ENCODE peak calls at places on chromosomes 16 and 17, in five cellular contexts. U, A, D, O and T are unnamed samples.

GRCh38 chr16:20166531-20167235 is 93.0 kb upstream of the GPR139 start:
- DNase-seq in U (no peak), A (no peak), D (no peak), O (no peak), T (no peak)

GRCh38 chr17:36856169-36856568 is 81.1 kb upstream of the LHX1 start:
- DNase-seq in U (no peak), A (no peak), D (peak; percentile 100), O (no peak), T (no peak)

GRCh38 chr17:80145076-80146075 is 1.6 kb downstream of the EIF4A3 start:
- DNase-seq in U (peak; percentile 53), A (no peak), D (no peak), O (no peak), T (no peak)

GRCh38 chr17:81644976-81645952 is 8.3 kb downstream of the TSPAN10 start:
- DNase-seq in U (no peak), A (no peak), D (no peak), O (no peak), T (no peak)

GRCh38 chr16:17474037-17474436 is 3.3 kb upstream of the XYLT1 start:
- DNase-seq in U (no peak), A (no peak), D (no peak), O (no peak), T (no peak)

GRCh38 chr16:17396762-17397498 is 73.8 kb downstream of the XYLT1 start:
- DNase-seq in U (no peak), A (no peak), D (no peak), O (peak; percentile 70), T (no peak)

GRCh38 chr17:75078097-75079022 is 9.4 kb upstream of the SLC16A5 start:
- DNase-seq in U (no peak), A (no peak), D (peak; percentile 46), O (peak; percentile 78), T (no peak)

GRCh38 chr17:9432867-9433495 is 142.6 kb downstream of the STX8 start:
- DNase-seq in U (no peak), A (no peak), D (no peak), O (no peak), T (no peak)

GRCh38 chr16:2712063-2712441 is 8.0 kb downstream of the PRSS27 start:
- DNase-seq in U (no peak), A (no peak), D (no peak), O (no peak), T (no peak)

GRCh38 chr17:47102914-47103313 is 86.2 kb downstream of the CDC27 start:
- DNase-seq in U (no peak), A (no peak), D (no peak), O (no peak), T (no peak)

GRCh38 chr16:1089822-1090619 is 6.0 kb downstream of the C1QTNF8 start:
- DNase-seq in U (no peak), A (no peak), D (no peak), O (no peak), T (no peak)

GRCh38 chr16:24721830-24722238 is 7.6 kb upstream of the TNRC6A start:
- DNase-seq in U (no peak), A (no peak), D (peak; percentile 65), O (no peak), T (no peak)

GRCh38 chr17:58411408-58411894 is 5.9 kb downstream of the RNF43 start:
- DNase-seq in U (no peak), A (no peak), D (peak; percentile 78), O (no peak), T (no peak)

GRCh38 chr16:1202274-1202673 is 22.8 kb downstream of the TPSG1 start:
- DNase-seq in U (no peak), A (no peak), D (no peak), O (no peak), T (no peak)

GRCh38 chr16:31386157-31386984 is 6.8 kb upstream of the ITGAD start:
- DNase-seq in U (no peak), A (no peak), D (peak; percentile 88), O (no peak), T (no peak)

GRCh38 chr17:32486701-32487459 is at the start of gene CDK5R1:
- DNase-seq in U (peak; percentile 73), A (peak; percentile 79), D (no peak), O (peak; percentile 63), T (peak; percentile 68)

GRCh38 chr17:16919663-16920627 is 52.0 kb downstream of the TNFRSF13B start:
- DNase-seq in U (peak; percentile 37), A (no peak), D (no peak), O (no peak), T (no peak)

GRCh38 chr17:60421273-60422161 is 772 bp upstream of the CHCT1 start:
- DNase-seq in U (peak; percentile 79), A (peak; percentile 77), D (peak; percentile 18), O (peak; percentile 67), T (peak; percentile 72)

GRCh38 chr17:41024702-41025101 is 2.3 kb downstream of the KRTAP1-5 start:
- DNase-seq in U (no peak), A (no peak), D (no peak), O (no peak), T (no peak)

GRCh38 chr17:63042443-63042842 is 76.4 kb downstream of the TANC2 start:
- DNase-seq in U (no peak), A (no peak), D (no peak), O (no peak), T (no peak)

GRCh38 chr16:31513126-31513525 is 4.9 kb upstream of the RUSF1 start:
- DNase-seq in U (no peak), A (no peak), D (peak; percentile 72), O (no peak), T (no peak)

GRCh38 chr16:8904018-8904430 is 21.9 kb downstream of the LITAFD start:
- DNase-seq in U (no peak), A (no peak), D (no peak), O (no peak), T (no peak)

GRCh38 chr17:77449908-77450741 is 309.4 kb downstream of the SEC14L1 start:
- DNase-seq in U (no peak), A (no peak), D (peak; percentile 44), O (no peak), T (peak; percentile 74)